ENCODE peak calls at places on chromosomes 12 and 14, in nine cellular contexts. X is activated naive CD4-positive, alpha-beta T cell treated with Interleukin-2 at 50 U/mL for 16 hours; I is NCI-H1417; W is fibroblast of pulmonary artery; V is naive B cell; S is T-helper 1 cell; B is Jurkat, Clone E6-1; J is HEK293T; A is stimulated activated CD4-positive, alpha-beta T cell treated with anti-CD3 and anti-CD28 coated beads, Interleukin-15, amount 100 ng/mL, for 1 hour. C is an unnamed sample.

GRCh38 chr14:51609987-51610283 is 41.8 kb upstream of the FRMD6 start:
- DNase-seq in X (no peak), I (no peak), W (peak), V (no peak), S (no peak), B (no peak), J (no peak), A (no peak), C (no peak)

GRCh38 chr14:100975668-100976067 is 72.1 kb upstream of the RTL1 start:
- DNase-seq in X (no peak), I (no peak), W (no peak), V (no peak), S (no peak), B (no peak), J (no peak), A (no peak), C (no peak)

GRCh38 chr14:50410921-50411320 is 14.2 kb upstream of the CDKL1 start:
- DNase-seq in X (no peak), I (no peak), W (peak), V (no peak), S (no peak), B (no peak), J (no peak), A (no peak), C (no peak)

GRCh38 chr14:97218336-97218712 is 421.1 kb downstream of the VRK1 start:
- DNase-seq in X (no peak), I (no peak), W (no peak), V (no peak), S (no peak), B (no peak), J (no peak), A (no peak), C (no peak)

GRCh38 chr14:25371053-25371452 is 321.1 kb upstream of the STXBP6 start:
- DNase-seq in X (no peak), I (no peak), W (no peak), V (no peak), S (no peak), B (no peak), J (no peak), A (no peak), C (no peak)

GRCh38 chr12:8157484-8158198 is 826 bp downstream of the ZNF705A start:
- DNase-seq in X (no peak), I (no peak), W (no peak), V (no peak), S (no peak), B (no peak), J (no peak), A (no peak), C (no peak)

GRCh38 chr12:50715174-50715573 is 48.7 kb upstream of the ATF1 start:
- DNase-seq in X (no peak), I (no peak), W (no peak), V (no peak), S (no peak), B (no peak), J (no peak), A (no peak), C (no peak)

GRCh38 chr12:6632026-6632978 is 3.5 kb downstream of the LPAR5 start:
- DNase-seq in X (peak), I (no peak), W (no peak), V (peak), S (peak), B (peak), J (no peak), A (no peak), C (peak)

GRCh38 chr14:35050652-35051051 is 4.6 kb downstream of the FAM177A1 start:
- DNase-seq in X (no peak), I (no peak), W (peak), V (no peak), S (no peak), B (no peak), J (no peak), A (no peak), C (peak)

GRCh38 chr12:53601296-53601847 is 24.8 kb downstream of the ATF7 start:
- DNase-seq in X (no peak), I (no peak), W (no peak), V (no peak), S (no peak), B (no peak), J (no peak), A (no peak), C (peak)

GRCh38 chr14:65095633-65096205 is 6.6 kb downstream of the MAX start:
- DNase-seq in X (no peak), I (no peak), W (peak), V (no peak), S (no peak), B (no peak), J (no peak), A (no peak), C (no peak)

GRCh38 chr14:92074555-92074954 is 31.8 kb downstream of the ATXN3 start:
- DNase-seq in X (no peak), I (no peak), W (peak), V (no peak), S (no peak), B (no peak), J (no peak), A (no peak), C (no peak)

GRCh38 chr14:71692496-71692895 is 239.7 kb upstream of the RGS6 start:
- DNase-seq in X (no peak), I (no peak), W (peak), V (no peak), S (no peak), B (no peak), J (no peak), A (no peak), C (no peak)

GRCh38 chr14:22598896-22599244 is 770 bp downstream of the ABHD4 start:
- DNase-seq in X (peak), I (peak), W (peak), V (no peak), S (peak), B (peak), J (peak), A (no peak), C (no peak)

GRCh38 chr14:65850429-65851145 is 438.1 kb downstream of the FUT8 start:
- DNase-seq in X (peak), I (no peak), W (no peak), V (no peak), S (peak), B (no peak), J (no peak), A (peak), C (no peak)

GRCh38 chr12:116065561-116065960 is 211.9 kb downstream of the MED13L start:
- DNase-seq in X (no peak), I (no peak), W (peak), V (no peak), S (no peak), B (no peak), J (no peak), A (no peak), C (no peak)

GRCh38 chr14:68248481-68249255 is 429.1 kb downstream of the RAD51B start:
- DNase-seq in X (no peak), I (peak), W (peak), V (peak), S (peak), B (peak), J (peak), A (no peak), C (peak)

GRCh38 chr14:63853831-63854293 is 1.1 kb downstream of the SYNE2 start:
- DNase-seq in X (peak), I (peak), W (peak), V (peak), S (peak), B (peak), J (peak), A (peak), C (no peak)

GRCh38 chr12:29695026-29695425 is 88.7 kb downstream of the TMTC1 start:
- DNase-seq in X (no peak), I (no peak), W (no peak), V (no peak), S (no peak), B (no peak), J (no peak), A (no peak), C (no peak)

GRCh38 chr12:110005319-110005973 is 6.2 kb downstream of the ANKRD13A start:
- DNase-seq in X (peak), I (no peak), W (no peak), V (peak), S (no peak), B (no peak), J (no peak), A (no peak), C (no peak)

GRCh38 chr14:89121961-89122675 is 294.9 kb downstream of the FOXN3 start:
- DNase-seq in X (no peak), I (peak), W (no peak), V (no peak), S (no peak), B (peak), J (no peak), A (no peak), C (no peak)

GRCh38 chr12:48198619-48198973 is 4.5 kb downstream of the OR10AD1 start:
- DNase-seq in X (no peak), I (no peak), W (peak), V (no peak), S (no peak), B (no peak), J (peak), A (no peak), C (no peak)

GRCh38 chr12:81294325-81295190 is 216.7 kb downstream of the ACSS3 start:
- DNase-seq in X (no peak), I (no peak), W (peak), V (no peak), S (no peak), B (no peak), J (no peak), A (no peak), C (no peak)

GRCh38 chr12:88247241-88247643 is 105.1 kb downstream of the TMTC3 start:
- DNase-seq in X (no peak), I (no peak), W (peak), V (no peak), S (no peak), B (no peak), J (no peak), A (no peak), C (no peak)

GRCh38 chr12:71452006-71452405 is 12.4 kb downstream of the LGR5 start:
- DNase-seq in X (no peak), I (no peak), W (no peak), V (no peak), S (no peak), B (no peak), J (no peak), A (no peak), C (no peak)